ENCODE peak calls at places on chromosomes 3 and 15, in six cellular contexts. One of them, this sample, is unnamed.
A peak's percentile ranks its signal among the peaks of the same experiment; 100 is the strongest.

GRCh38 chr3:67381667-67382272 is 272.6 kb downstream of the SUCLG2 start:
- DNase-seq in RWPE2: no peak
- DNase-seq in body of pancreas: no peak
- DNase-seq in COR-L47: peak; percentile 4
- DNase-seq in uterus: no peak
- DNase-seq in psoas muscle: no peak
- DNase-seq in this sample: no peak

GRCh38 chr3:100386437-100387064 is 14.3 kb downstream of the TOMM70 start:
- DNase-seq in RWPE2: no peak
- DNase-seq in body of pancreas: no peak
- DNase-seq in COR-L47: no peak
- DNase-seq in uterus: no peak
- DNase-seq in psoas muscle: no peak
- DNase-seq in this sample: no peak

GRCh38 chr3:35748144-35748543 is 108.8 kb downstream of the ARPP21 start:
- DNase-seq in RWPE2: no peak
- DNase-seq in body of pancreas: no peak
- DNase-seq in COR-L47: no peak
- DNase-seq in uterus: no peak
- DNase-seq in psoas muscle: no peak
- DNase-seq in this sample: no peak

GRCh38 chr15:77865701-77866100 is 211.8 kb downstream of the TBC1D2B start:
- DNase-seq in RWPE2: peak; percentile 49
- DNase-seq in body of pancreas: no peak
- DNase-seq in COR-L47: no peak
- DNase-seq in uterus: no peak
- DNase-seq in psoas muscle: peak; percentile 17
- DNase-seq in this sample: no peak

GRCh38 chr3:133362539-133362938 is 37.3 kb upstream of the BFSP2 start:
- DNase-seq in RWPE2: no peak
- DNase-seq in body of pancreas: no peak
- DNase-seq in COR-L47: peak; percentile 53
- DNase-seq in uterus: no peak
- DNase-seq in psoas muscle: no peak
- DNase-seq in this sample: no peak

GRCh38 chr15:33211409-33211808 is 16.9 kb upstream of the FMN1 start:
- DNase-seq in RWPE2: no peak
- DNase-seq in body of pancreas: peak; percentile 34
- DNase-seq in COR-L47: peak; percentile 74
- DNase-seq in uterus: peak; percentile 15
- DNase-seq in psoas muscle: no peak
- DNase-seq in this sample: no peak

GRCh38 chr3:64617610-64618009 is 70.2 kb downstream of the ADAMTS9 start:
- DNase-seq in RWPE2: no peak
- DNase-seq in body of pancreas: no peak
- DNase-seq in COR-L47: no peak
- DNase-seq in uterus: no peak
- DNase-seq in psoas muscle: no peak
- DNase-seq in this sample: no peak

GRCh38 chr15:75844629-75845390 is 1.6 kb downstream of the UBE2Q2 start:
- DNase-seq in RWPE2: no peak
- DNase-seq in body of pancreas: no peak
- DNase-seq in COR-L47: no peak
- DNase-seq in uterus: no peak
- DNase-seq in psoas muscle: no peak
- DNase-seq in this sample: no peak

GRCh38 chr3:184314700-184315505 is 497 bp downstream of the EIF4G1 start:
- DNase-seq in RWPE2: no peak
- DNase-seq in body of pancreas: peak; percentile 87
- DNase-seq in COR-L47: peak; percentile 65
- DNase-seq in uterus: peak; percentile 81
- DNase-seq in psoas muscle: peak; percentile 96
- DNase-seq in this sample: peak; percentile 66

GRCh38 chr3:110343376-110343775 is 728.2 kb upstream of the NECTIN3 start:
- DNase-seq in RWPE2: peak; percentile 32
- DNase-seq in body of pancreas: no peak
- DNase-seq in COR-L47: no peak
- DNase-seq in uterus: no peak
- DNase-seq in psoas muscle: no peak
- DNase-seq in this sample: no peak

GRCh38 chr15:42602501-42602900 is 27.1 kb downstream of the STARD9 start:
- DNase-seq in RWPE2: no peak
- DNase-seq in body of pancreas: no peak
- DNase-seq in COR-L47: no peak
- DNase-seq in uterus: no peak
- DNase-seq in psoas muscle: no peak
- DNase-seq in this sample: no peak

This sample was measured in CD4-positive, CD25-positive, alpha-beta regulatory T cell.